ENCODE peak calls at places on chromosomes 13 and 19, in five cellular contexts. S is suprapubic skin, A is transverse colon, L is A549, V is upper lobe of left lung. Q is an unnamed sample.

GRCh38 chr13:33015791-33016323 is 366 bp upstream of the KL start:
- DNase-seq in A (peak; percentile 47), S (peak; percentile 64), L (no peak), V (peak; percentile 21), Q (no peak)

GRCh38 chr19:46574533-46574932 is 26.6 kb upstream of the CALM3 start:
- DNase-seq in L (no peak), V (no peak), S (no peak), A (no peak), Q (no peak)

GRCh38 chr19:51660975-51661600 is 14.5 kb upstream of the SIGLEC14 start:
- DNase-seq in L (peak; percentile 81), S (no peak), A (peak; percentile 56), V (peak; percentile 77), Q (peak; percentile 71)

GRCh38 chr19:18999896-19000620 is 33.3 kb downstream of the SUGP2 start:
- DNase-seq in V (no peak), L (peak; percentile 20), S (no peak), A (no peak), Q (no peak)

GRCh38 chr13:73340069-73340468 is 281.3 kb downstream of the KLF5 start:
- DNase-seq in S (no peak), A (no peak), V (no peak), L (no peak), Q (no peak)

GRCh38 chr13:113369189-113369588 is 5.3 kb upstream of the GRTP1 start:
- DNase-seq in V (no peak), A (no peak), L (no peak), S (no peak), Q (no peak)

GRCh38 chr19:28010656-28011055 is 1202.3 kb downstream of the UQCRFS1 start:
- DNase-seq in S (no peak), L (no peak), V (no peak), A (no peak), Q (no peak)

GRCh38 chr19:18743281-18743825 is 47.8 kb downstream of the COMP start:
- DNase-seq in L (no peak), S (no peak), V (peak; percentile 74), A (peak; percentile 70), Q (peak; percentile 84)

GRCh38 chr13:102346769-102347168 is 55.1 kb downstream of the FGF14 start:
- DNase-seq in S (no peak), A (no peak), L (no peak), V (no peak), Q (no peak)

GRCh38 chr19:10112895-10113591 is 1.6 kb downstream of the P2RY11 start:
- DNase-seq in L (peak; percentile 64), S (peak; percentile 77), V (peak; percentile 50), A (peak; percentile 68), Q (peak; percentile 39)

GRCh38 chr13:76764916-76765315 is 121.3 kb downstream of the KCTD12 start:
- DNase-seq in A (no peak), S (no peak), L (no peak), V (no peak), Q (no peak)

GRCh38 chr13:111924676-111925075 is 142.3 kb upstream of the SOX1 start:
- DNase-seq in S (no peak), L (no peak), A (no peak), V (no peak), Q (no peak)

GRCh38 chr13:51995677-51996551 is 15.3 kb downstream of the ATP7B start:
- DNase-seq in A (peak; percentile 45), V (peak; percentile 32), L (no peak), S (no peak), Q (no peak)

GRCh38 chr13:28719656-28720055 is 886 bp upstream of the SLC46A3 start:
- DNase-seq in V (no peak), A (no peak), S (no peak), L (no peak), Q (no peak)

GRCh38 chr19:2330632-2331284 is 2.3 kb downstream of the SPPL2B start:
- DNase-seq in V (no peak), S (no peak), A (peak; percentile 93), L (no peak), Q (no peak)

GRCh38 chr13:87677334-87678234 is 6.4 kb downstream of the SLITRK5 start:
- DNase-seq in L (no peak), V (no peak), S (peak; percentile 47), A (peak; percentile 14), Q (no peak)

GRCh38 chr13:102913924-102914628 is 68.2 kb downstream of the ERCC5 start:
- DNase-seq in L (no peak), V (no peak), S (no peak), A (peak; percentile 17), Q (no peak)

GRCh38 chr13:33045829-33046592 is 29.8 kb downstream of the KL start:
- DNase-seq in V (no peak), S (no peak), L (no peak), A (no peak), Q (no peak)

GRCh38 chr13:30376426-30377311 is 45.6 kb upstream of the UBE2L5 start:
- DNase-seq in A (peak; percentile 67), S (no peak), V (peak; percentile 74), L (no peak), Q (no peak)

GRCh38 chr19:45016388-45017314 is 15.4 kb downstream of the RELB start:
- DNase-seq in S (no peak), L (peak; percentile 78), V (peak; percentile 36), A (peak; percentile 74), Q (peak; percentile 54)

GRCh38 chr13:94309997-94310842 is 169.3 kb downstream of the DCT start:
- DNase-seq in V (no peak), S (no peak), L (peak; percentile 15), A (no peak), Q (no peak)

GRCh38 chr13:52455677-52456041 is 381 bp downstream of the CKAP2 start:
- DNase-seq in S (peak; percentile 81), V (peak; percentile 77), A (peak; percentile 77), L (peak; percentile 75), Q (peak; percentile 58)

GRCh38 chr19:2180114-2180513 is 16.4 kb downstream of the DOT1L start:
- DNase-seq in S (no peak), A (no peak), L (no peak), V (no peak), Q (no peak)

GRCh38 chr19:40663712-40664692 is 26.4 kb downstream of the NUMBL start:
- DNase-seq in V (no peak), A (no peak), L (no peak), S (no peak), Q (peak; percentile 47)
- TF ChIP-seq EP300 in V (no peak), A (no peak), L (no peak), S (no peak), Q (no peak)

GRCh38 chr19:15429825-15430467 is 11.2 kb upstream of the AKAP8L start:
- DNase-seq in A (no peak), S (no peak), V (no peak), L (no peak), Q (no peak)

GRCh38 chr19:15431396-15432017 is 12.7 kb upstream of the AKAP8L start:
- DNase-seq in S (no peak), L (no peak), A (no peak), V (no peak), Q (no peak)

GRCh38 chr19:15428956-15429824 is 10.4 kb upstream of the AKAP8L start:
- DNase-seq in L (no peak), A (no peak), S (no peak), V (no peak), Q (no peak)

GRCh38 chr19:15432018-15432494 is 13.3 kb upstream of the AKAP8L start:
- DNase-seq in L (no peak), A (no peak), S (peak; percentile 64), V (no peak), Q (no peak)

DNA sequence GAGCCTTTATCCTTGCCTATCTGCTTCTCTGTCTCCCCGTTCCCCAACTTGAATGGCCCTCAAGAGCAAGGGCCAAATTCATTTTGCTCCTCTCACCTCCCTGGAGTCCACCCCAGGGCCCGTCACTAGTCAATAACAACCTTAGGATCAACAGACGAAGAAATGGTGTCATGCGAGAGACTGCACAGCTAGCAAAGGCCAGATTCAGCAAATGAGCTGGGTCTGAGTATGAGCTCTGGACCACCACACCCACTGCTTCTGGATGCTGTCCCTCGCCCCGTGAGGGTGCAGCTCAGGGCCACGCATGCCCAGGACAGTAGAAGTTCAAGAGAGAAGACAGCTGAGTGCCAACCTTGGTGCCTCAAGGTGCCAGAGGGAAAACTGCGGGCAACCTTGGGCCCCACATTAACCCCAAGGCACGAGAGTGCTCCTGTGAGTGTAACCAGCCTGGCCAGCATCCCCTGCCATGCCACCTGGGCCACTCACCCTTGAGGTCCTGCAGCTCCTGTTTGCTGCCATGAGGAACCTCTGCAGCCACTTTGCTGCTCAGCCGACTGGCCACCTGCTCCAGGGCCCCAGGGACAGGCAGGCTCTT is 11.8 kb upstream of the AKAP8L start:
- DNase-seq in L (no peak), V (no peak), S (no peak), A (no peak), Q (no peak)
- H3K4me3 ChIP-seq in L (no peak overlapping the region), V (no peak overlapping the region), S (peak overlapping the region; percentile 95), A (no peak overlapping the region), Q (no peak overlapping the region)

DNA sequence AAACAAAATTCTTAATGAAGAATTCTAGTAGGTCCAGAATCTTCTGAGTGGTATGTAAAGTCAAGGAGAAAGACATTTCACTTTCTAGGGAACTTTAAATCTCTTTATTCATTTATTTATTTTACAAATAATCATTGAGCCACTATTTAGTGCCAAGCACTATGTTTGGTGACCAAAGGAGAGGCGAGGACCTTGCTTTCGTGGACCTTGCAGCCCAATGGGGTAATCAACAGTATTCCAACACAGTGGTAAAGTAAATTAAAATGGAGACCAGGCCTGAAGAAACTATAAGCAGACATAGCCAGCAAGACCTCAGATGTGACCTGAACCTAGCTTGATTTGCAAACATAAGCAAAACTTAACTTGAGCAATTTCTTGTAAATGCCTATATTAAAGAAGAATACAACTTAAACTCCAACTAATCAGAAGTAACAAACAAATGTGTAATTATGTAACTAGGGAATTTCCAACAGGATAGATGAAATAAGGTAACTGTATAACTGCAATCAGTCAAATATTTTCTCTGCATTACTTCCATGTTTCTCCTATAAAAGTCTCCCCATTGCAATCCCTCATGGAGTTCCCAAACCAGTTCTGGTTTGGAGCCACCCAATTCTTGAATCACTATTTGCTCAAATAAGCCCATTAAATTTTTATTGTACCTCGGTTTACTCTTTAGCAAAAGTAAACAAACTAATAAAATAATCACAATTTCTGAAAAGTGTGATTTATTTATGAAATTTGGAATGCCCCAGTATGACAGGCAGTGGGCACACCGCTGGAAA is 67.6 kb downstream of the MBNL2 start:
- DNase-seq in S (no peak), A (no peak), V (no peak), L (no peak), Q (no peak)
- H3K27ac ChIP-seq in S (no peak overlapping the region), A (no peak overlapping the region), V (no peak overlapping the region), L (peak overlapping the region; percentile 11), Q (no peak overlapping the region)

GRCh38 chr13:70890289-70890688 is 782.0 kb upstream of the KLHL1 start:
- DNase-seq in S (no peak), A (no peak), V (no peak), L (no peak), Q (no peak)

GRCh38 chr13:70884196-70884595 is 775.9 kb upstream of the KLHL1 start:
- DNase-seq in L (no peak), A (no peak), S (no peak), V (no peak), Q (no peak)

GRCh38 chr13:70893832-70894231 is 785.6 kb upstream of the KLHL1 start:
- DNase-seq in L (no peak), S (no peak), A (no peak), V (no peak), Q (no peak)

GRCh38 chr13:70894258-70894657 is 786.0 kb upstream of the KLHL1 start:
- DNase-seq in S (no peak), V (no peak), A (no peak), L (no peak), Q (no peak)

DNA sequence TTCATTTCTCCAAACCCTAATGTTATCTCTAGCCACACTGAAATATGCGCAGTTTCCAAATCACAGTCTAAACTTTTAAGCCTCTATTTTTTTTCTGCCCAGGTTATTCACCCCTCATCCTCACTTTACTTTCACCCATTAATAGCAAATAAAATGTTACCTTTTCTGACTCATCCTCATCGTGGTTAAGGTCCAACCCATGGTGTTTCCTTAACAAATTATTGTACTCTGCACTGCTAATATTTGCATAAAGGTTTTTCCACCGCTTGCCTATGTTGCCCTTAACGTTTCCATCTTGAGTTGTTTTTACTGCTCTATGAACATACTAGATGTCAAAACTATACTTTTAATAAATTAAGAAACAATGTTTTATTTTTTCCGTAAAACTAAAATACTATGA is 780.9 kb upstream of the KLHL1 start:
- DNase-seq in L (no peak), A (no peak), S (no peak), V (no peak), Q (no peak)
- TF ChIP-seq EP300 in L (no peak), A (no peak), S (no peak), V (no peak), Q (no peak)

Q was measured in ovary.